ENCODE peak calls at places on chromosome 19, in seven cellular contexts. J is cardiac muscle cell; L is A549; U is activated CD4-positive, CD25-positive, alpha-beta regulatory T cell; R is astrocyte of the cerebellum; N is activated T-cell treated with anti-CD3 and anti-CD28 coated beads, Interleukin-2, amount 50 U/mL, for 4 hours; I is anterior cingulate cortex. O is an unnamed sample.

GRCh38 chr19:20367811-20368294 is 197.7 kb downstream of the ZNF737 start:
- DNase-seq in J (peak; percentile 52), L (no peak), U (no peak), R (no peak), N (no peak), I (peak; percentile 21), O (no peak)

GRCh38 chr19:54162884-54163283 is 3.4 kb upstream of the LENG1 start:
- DNase-seq in J (no peak), L (no peak), U (no peak), R (no peak), N (no peak), I (no peak), O (no peak)

GRCh38 chr19:42360787-42361544 is 29.1 kb downstream of the CNFN start:
- DNase-seq in J (no peak), L (no peak), U (no peak), R (no peak), N (no peak), I (no peak), O (no peak)

GRCh38 chr19:16542894-16543498 is 759 bp upstream of the CHERP start:
- DNase-seq in J (no peak), L (no peak), U (no peak), R (no peak), N (no peak), I (no peak), O (no peak)

GRCh38 chr19:52369463-52370340 is at the start of gene ZNF880:
- DNase-seq in J (peak; percentile 89), L (peak; percentile 6), U (peak; percentile 89), R (peak; percentile 83), N (peak; percentile 91), I (peak; percentile 93), O (peak; percentile 50)

GRCh38 chr19:16370671-16371391 is 46.2 kb downstream of the KLF2 start:
- DNase-seq in J (no peak), L (no peak), U (no peak), R (no peak), N (no peak), I (no peak), O (no peak)

GRCh38 chr19:37467608-37468090 is 405 bp upstream of the ZNF569 start:
- DNase-seq in J (no peak), L (no peak), U (no peak), R (no peak), N (no peak), I (no peak), O (no peak)

GRCh38 chr19:1482361-1483066 is 3.5 kb upstream of the C19orf25 start:
- DNase-seq in J (no peak), L (no peak), U (no peak), R (no peak), N (no peak), I (no peak), O (no peak)

GRCh38 chr19:13985771-13986347 is 20.3 kb downstream of the RFX1 start:
- DNase-seq in J (no peak), L (no peak), U (no peak), R (no peak), N (no peak), I (no peak), O (no peak)

GRCh38 chr19:35150445-35150844 is 4.1 kb upstream of the FXYD5 start:
- DNase-seq in J (no peak), L (no peak), U (no peak), R (no peak), N (no peak), I (no peak), O (no peak)

GRCh38 chr19:1841209-1841924 is 6.9 kb downstream of the REXO1 start:
- DNase-seq in J (no peak), L (no peak), U (no peak), R (no peak), N (no peak), I (no peak), O (no peak)

GRCh38 chr19:7799640-7800355 is 30.2 kb upstream of the EVI5L start:
- DNase-seq in J (peak; percentile 92), L (peak; percentile 45), U (no peak), R (peak; percentile 54), N (peak; percentile 60), I (peak; percentile 71), O (peak; percentile 54)

GRCh38 chr19:1272423-1273262 is 2.7 kb upstream of the FAM174C start:
- DNase-seq in J (no peak), L (no peak), U (no peak), R (no peak), N (no peak), I (peak; percentile 28), O (no peak)

GRCh38 chr19:47848871-47849473 is 10.1 kb upstream of the TPRX2 start:
- DNase-seq in J (peak; percentile 44), L (peak; percentile 47), U (no peak), R (no peak), N (peak; percentile 14), I (no peak), O (peak; percentile 58)

GRCh38 chr19:45354443-45354842 is 13.9 kb downstream of the KLC3 start:
- DNase-seq in J (no peak), L (no peak), U (no peak), R (no peak), N (no peak), I (no peak), O (no peak)

GRCh38 chr19:33350538-33351309 is 22.8 kb upstream of the CEBPG start:
- DNase-seq in J (no peak), L (no peak), U (no peak), R (peak; percentile 23), N (no peak), I (peak; percentile 19), O (no peak)

GRCh38 chr19:45008554-45008953 is 7.3 kb downstream of the RELB start:
- DNase-seq in J (no peak), L (no peak), U (no peak), R (no peak), N (no peak), I (no peak), O (no peak)

GRCh38 chr19:23882493-23882892 is 32.2 kb upstream of the ZNF726 start:
- DNase-seq in J (no peak), L (no peak), U (no peak), R (no peak), N (no peak), I (no peak), O (no peak)

GRCh38 chr19:29552454-29553280 is 26.9 kb downstream of the VSTM2B start:
- DNase-seq in J (no peak), L (no peak), U (no peak), R (no peak), N (no peak), I (no peak), O (no peak)

GRCh38 chr19:35671818-35672217 is 5.5 kb downstream of the UPK1A start:
- DNase-seq in J (no peak), L (no peak), U (no peak), R (no peak), N (no peak), I (no peak), O (no peak)

GRCh38 chr19:3699071-3699740 is 1.1 kb downstream of the PIP5K1C start:
- DNase-seq in J (no peak), L (no peak), U (no peak), R (no peak), N (no peak), I (peak; percentile 45), O (no peak)

GRCh38 chr19:41753936-41754529 is 1.3 kb upstream of the CEACAM6 start:
- DNase-seq in J (no peak), L (peak; percentile 47), U (peak; percentile 36), R (no peak), N (peak; percentile 71), I (peak; percentile 24), O (peak; percentile 30)

GRCh38 chr19:5843295-5843927 is 3.9 kb upstream of the FUT6 start:
- DNase-seq in J (no peak), L (no peak), U (no peak), R (no peak), N (no peak), I (no peak), O (no peak)

GRCh38 chr19:57434386-57435061 is 601 bp upstream of the ZNF749 start:
- DNase-seq in J (no peak), L (no peak), U (no peak), R (no peak), N (no peak), I (no peak), O (no peak)

GRCh38 chr19:30070198-30070969 is 128.3 kb downstream of the URI1 start:
- DNase-seq in J (no peak), L (no peak), U (no peak), R (no peak), N (no peak), I (no peak), O (no peak)

GRCh38 chr19:45485301-45486077 is 11.4 kb downstream of the RTN2 start:
- DNase-seq in J (peak; percentile 98), L (peak; percentile 94), U (peak; percentile 95), R (peak; percentile 92), N (peak; percentile 97), I (peak; percentile 97), O (peak; percentile 88)

GRCh38 chr19:42275103-42275502 is 6.1 kb downstream of the CIC start:
- DNase-seq in J (no peak), L (no peak), U (no peak), R (no peak), N (no peak), I (no peak), O (no peak)

GRCh38 chr19:46015080-46015960 is 7.5 kb downstream of the PGLYRP1 start:
- DNase-seq in J (peak; percentile 77), L (peak; percentile 72), U (peak; percentile 58), R (no peak), N (peak; percentile 62), I (peak; percentile 18), O (peak; percentile 29)

GRCh38 chr19:15696654-15697194 is 23.8 kb downstream of the CYP4F12 start:
- DNase-seq in J (no peak), L (no peak), U (no peak), R (no peak), N (no peak), I (no peak), O (no peak)

GRCh38 chr19:14479985-14480694 is 5.0 kb upstream of the PTGER1 start:
- DNase-seq in J (peak; percentile 64), L (peak; percentile 60), U (peak; percentile 45), R (no peak), N (peak; percentile 70), I (peak; percentile 22), O (peak; percentile 80)

GRCh38 chr19:13826652-13827235 is 31.5 kb downstream of the ZSWIM4 start:
- DNase-seq in J (no peak), L (no peak), U (no peak), R (no peak), N (no peak), I (no peak), O (no peak)

GRCh38 chr19:15989889-15990288 is 41.1 kb downstream of the OR10H4 start:
- DNase-seq in J (no peak), L (no peak), U (no peak), R (no peak), N (no peak), I (no peak), O (no peak)

GRCh38 chr19:13057744-13058143 is 44.9 kb downstream of the LYL1 start:
- DNase-seq in J (no peak), L (no peak), U (no peak), R (no peak), N (no peak), I (no peak), O (no peak)